ENCODE peak calls at places on chromosome 15, in nine cellular contexts. E, L, W, P, B, D, R, G and H are unnamed samples.

GRCh38 chr15:48966595-48967301 is 3.0 kb upstream of the SHC4 start:
- DNase-seq in E (no peak), L (peak; percentile 62), W (no peak), P (peak; percentile 82), B (no peak), D (no peak), R (no peak), G (no peak), H (peak; percentile 93)

GRCh38 chr15:51251591-51251990 is 86.8 kb downstream of the CYP19A1 start:
- DNase-seq in E (no peak), L (no peak), W (no peak), P (no peak), B (no peak), D (no peak), R (no peak), G (no peak), H (no peak)

GRCh38 chr15:66786708-66787471 is 84.9 kb downstream of the SMAD6 start:
- DNase-seq in E (no peak), L (no peak), W (no peak), P (no peak), B (peak; percentile 27), D (no peak), R (no peak), G (no peak), H (peak; percentile 62)

GRCh38 chr15:56886450-56886856 is 32.0 kb upstream of the TCF12 start:
- DNase-seq in E (no peak), L (peak; percentile 46), W (no peak), P (no peak), B (no peak), D (no peak), R (no peak), G (no peak), H (peak; percentile 17)

GRCh38 chr15:77181305-77182074 is 110.6 kb upstream of the TSPAN3 start:
- DNase-seq in E (no peak), L (no peak), W (peak; percentile 2), P (no peak), B (no peak), D (no peak), R (peak; percentile 72), G (no peak), H (no peak)

GRCh38 chr15:77607111-77607893 is 25.4 kb downstream of the LINGO1 start:
- DNase-seq in E (no peak), L (peak; percentile 79), W (no peak), P (no peak), B (no peak), D (no peak), R (no peak), G (peak; percentile 45), H (peak; percentile 39)

GRCh38 chr15:27495963-27496459 is 525.0 kb downstream of the GABRG3 start:
- DNase-seq in E (no peak), L (no peak), W (no peak), P (no peak), B (no peak), D (no peak), R (no peak), G (no peak), H (no peak)

GRCh38 chr15:95277266-95277665 is 1045.9 kb downstream of the MCTP2 start:
- DNase-seq in E (no peak), L (peak; percentile 77), W (no peak), P (no peak), B (no peak), D (no peak), R (no peak), G (no peak), H (peak; percentile 98)

DNA sequence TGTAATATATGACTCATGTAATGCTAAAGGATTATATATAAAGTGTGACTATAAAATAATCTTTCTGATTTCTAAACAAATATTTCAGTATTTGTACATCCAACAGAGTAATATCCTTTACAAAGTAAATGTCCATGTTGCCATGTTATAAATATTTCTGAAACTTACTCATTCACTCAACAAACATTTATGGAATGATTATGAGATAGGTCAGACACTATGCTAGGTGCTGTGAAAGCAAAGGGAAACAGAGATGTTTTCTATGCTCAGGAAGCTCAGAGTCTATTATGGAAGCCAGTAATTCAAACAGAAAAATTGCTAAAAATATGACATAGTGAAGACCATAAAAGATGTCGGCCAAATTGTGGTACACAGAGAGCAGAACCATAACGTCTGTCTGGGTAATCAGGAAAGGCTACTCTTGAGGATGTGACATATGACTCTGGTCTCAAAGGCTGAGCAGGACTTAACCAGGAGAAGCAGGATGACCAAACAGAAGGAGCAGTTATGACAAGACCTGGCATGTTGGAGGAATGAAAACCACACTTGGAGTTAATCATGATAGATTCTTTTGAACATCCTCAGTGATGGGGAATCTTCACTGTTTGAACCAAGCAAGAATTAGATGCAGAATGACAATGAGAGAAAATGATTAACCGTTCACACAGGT is 39.0 kb upstream of the MYO5C start:
- DNase-seq in E (no peak), L (peak; percentile 66), W (no peak), P (peak; percentile 91), B (no peak), D (no peak), R (no peak), G (no peak), H (peak; percentile 49)
- H3K27me3 ChIP-seq in E (no peaks in the 10 kb centered on the region), L (no peaks in the 10 kb centered on the region), W (no peaks in the 10 kb centered on the region), P (no peaks in the 10 kb centered on the region), B (no peaks in the 10 kb centered on the region), D (no peaks in the 10 kb centered on the region), R (no peaks in the 10 kb centered on the region), G (no peaks in the 10 kb centered on the region), H (no peaks in the 10 kb centered on the region)

DNA sequence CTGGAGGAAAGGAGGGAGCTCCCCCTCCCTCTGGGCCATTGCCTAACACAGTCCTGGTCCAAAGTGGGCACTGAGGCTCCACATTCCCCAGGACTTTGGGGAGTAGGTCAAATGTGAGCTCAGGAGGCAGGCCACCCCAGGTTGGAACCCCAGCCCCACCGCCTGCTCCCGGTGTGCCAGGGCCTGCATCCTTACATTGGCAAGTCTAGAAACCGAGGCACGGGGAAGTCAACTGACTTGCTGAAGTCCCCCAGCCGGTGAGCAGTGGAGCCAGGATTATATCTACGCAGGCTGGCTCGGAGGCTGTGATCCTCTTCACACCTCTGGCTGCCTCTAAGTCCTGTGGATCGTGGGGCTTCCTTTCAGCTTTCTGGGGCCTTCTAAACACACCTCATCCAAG is 48.7 kb downstream of the RHCG start:
- DNase-seq in E (no peak), L (no peak), W (no peak), P (no peak), B (no peak), D (no peak), R (no peak), G (no peak), H (no peak)
- H3K27me3 ChIP-seq in E (peaks cover 11% of the 10 kb centered on the region), L (peaks cover 86% of the 10 kb centered on the region), W (peaks cover 38% of the 10 kb centered on the region), P (peaks cover 2% of the 10 kb centered on the region), B (peaks cover 79% of the 10 kb centered on the region), D (no peaks in the 10 kb centered on the region), R (peaks cover 45% of the 10 kb centered on the region), G (peaks cover 18% of the 10 kb centered on the region), H (peaks cover 73% of the 10 kb centered on the region)

GRCh38 chr15:101433396-101433795 is 56.1 kb downstream of the PCSK6 start:
- DNase-seq in E (no peak), L (no peak), W (no peak), P (no peak), B (no peak), D (no peak), R (no peak), G (no peak), H (no peak)

GRCh38 chr15:101436526-101436925 is 53.0 kb downstream of the PCSK6 start:
- DNase-seq in E (no peak), L (no peak), W (no peak), P (no peak), B (no peak), D (no peak), R (no peak), G (no peak), H (no peak)

GRCh38 chr15:101432982-101433381 is 56.5 kb downstream of the PCSK6 start:
- DNase-seq in E (no peak), L (no peak), W (no peak), P (no peak), B (no peak), D (no peak), R (no peak), G (no peak), H (no peak)

GRCh38 chr15:101435761-101436160 is 53.7 kb downstream of the PCSK6 start:
- DNase-seq in E (no peak), L (no peak), W (no peak), P (no peak), B (no peak), D (no peak), R (peak; percentile 62), G (no peak), H (no peak)

GRCh38 chr15:101434032-101434920 is 55.2 kb downstream of the PCSK6 start:
- DNase-seq in E (no peak), L (no peak), W (no peak), P (no peak), B (no peak), D (no peak), R (no peak), G (no peak), H (no peak)
- H3K27me3 ChIP-seq in E (no peaks in the 10 kb centered on the region), L (peaks cover 6% of the 10 kb centered on the region), W (peaks cover 3% of the 10 kb centered on the region), P (no peaks in the 10 kb centered on the region), B (no peaks in the 10 kb centered on the region), D (no peaks in the 10 kb centered on the region), R (peaks cover 3% of the 10 kb centered on the region), G (no peaks in the 10 kb centered on the region), H (peaks cover 15% of the 10 kb centered on the region)

DNA sequence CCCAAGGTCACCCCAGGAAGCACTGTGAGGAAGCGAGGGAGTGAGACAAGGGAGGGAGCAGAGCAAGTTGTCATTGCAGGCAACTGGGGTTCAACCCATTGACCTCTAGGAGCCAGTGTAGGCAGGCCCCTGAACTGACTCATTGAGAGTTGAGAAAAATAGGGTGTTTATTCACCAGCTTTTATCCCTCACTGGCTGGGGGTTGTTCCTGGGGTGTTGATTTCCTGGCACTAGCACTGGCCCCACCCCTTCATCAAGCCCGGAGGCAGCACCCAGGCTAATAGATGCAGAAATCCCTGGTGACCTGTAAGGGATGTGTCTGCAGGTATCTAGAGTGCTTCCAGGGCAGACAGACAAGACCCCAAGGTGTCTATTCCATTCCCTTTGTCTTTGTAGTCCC is 183.9 kb downstream of the ARRDC4 start:
- DNase-seq in E (no peak), L (no peak), W (no peak), P (peak; percentile 58), B (no peak), D (no peak), R (no peak), G (no peak), H (no peak)
- H3K27me3 ChIP-seq in E (no peaks in the 10 kb centered on the region), L (no peaks in the 10 kb centered on the region), W (no peaks in the 10 kb centered on the region), P (no peaks in the 10 kb centered on the region), B (no peaks in the 10 kb centered on the region), D (no peaks in the 10 kb centered on the region), R (no peaks in the 10 kb centered on the region), G (no peaks in the 10 kb centered on the region), H (no peaks in the 10 kb centered on the region)

DNA sequence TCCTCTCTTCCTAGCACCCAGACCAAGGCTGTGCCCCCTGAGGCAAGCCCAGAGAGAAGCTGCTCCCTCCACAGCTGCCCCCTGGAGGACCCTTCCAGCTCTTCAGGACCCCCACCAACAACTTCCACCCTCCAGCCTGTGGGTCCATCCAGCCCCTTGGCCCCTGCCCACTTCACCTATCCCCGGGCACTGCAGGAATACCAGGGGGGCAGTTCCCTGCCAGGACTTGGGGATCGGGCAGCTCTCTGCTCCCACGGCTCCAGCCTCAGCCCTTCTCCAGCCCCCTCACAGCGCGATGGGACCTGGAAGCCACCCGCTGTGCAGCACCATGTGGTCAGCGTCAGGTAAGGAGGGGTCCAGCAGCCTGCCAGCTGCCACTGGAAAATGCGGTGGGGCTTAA is 5.6 kb downstream of the DISP2 start:
- DNase-seq in E (no peak), L (no peak), W (no peak), P (no peak), B (no peak), D (no peak), R (peak; percentile 67), G (no peak), H (no peak)
- H3K27me3 ChIP-seq in E (no peaks in the 10 kb centered on the region), L (peaks cover 4% of the 10 kb centered on the region), W (no peaks in the 10 kb centered on the region), P (no peaks in the 10 kb centered on the region), B (peaks cover 4% of the 10 kb centered on the region), D (no peaks in the 10 kb centered on the region), R (no peaks in the 10 kb centered on the region), G (no peaks in the 10 kb centered on the region), H (peaks cover 26% of the 10 kb centered on the region)